ENCODE peak calls at places on chromosomes 7 and 10, in seven cellular contexts. H is hepatocyte, T is neuronal stem cell, P is heart right ventricle, S is fibroblast of pulmonary artery, N is upper lobe of left lung, V is A549. B is an unnamed sample.

GRCh38 chr7:123797673-123798526 is 47.1 kb upstream of the HYAL4 start:
- DNase-seq in H (peak), T (peak), P (no peak), S (peak), N (no peak), V (peak), B (no peak)

GRCh38 chr10:80163741-80164341 is 31.3 kb downstream of the PLAC9 start:
- DNase-seq in H (no peak), T (peak), P (no peak), S (peak), N (no peak), V (peak), B (no peak)

GRCh38 chr7:130369110-130369711 is 11.1 kb upstream of the CPA1 start:
- DNase-seq in H (peak), T (no peak), P (no peak), S (peak), N (no peak), V (peak), B (no peak)

GRCh38 chr10:128263891-128264688 is 137.9 kb upstream of the MKI67 start:
- DNase-seq in H (peak), T (peak), P (peak), S (peak), N (no peak), V (peak), B (no peak)

GRCh38 chr10:8078027-8078426 is 23.5 kb downstream of the GATA3 start:
- DNase-seq in H (no peak), T (no peak), P (no peak), S (no peak), N (no peak), V (no peak), B (no peak)

GRCh38 chr10:84698989-84699388 is 370.6 kb downstream of the CCSER2 start:
- DNase-seq in H (no peak), T (no peak), P (no peak), S (no peak), N (no peak), V (no peak), B (no peak)

GRCh38 chr10:80662429-80663211 is 124.9 kb downstream of the SH2D4B start:
- DNase-seq in H (peak), T (peak), P (peak), S (peak), N (peak), V (peak), B (peak)

GRCh38 chr7:89060234-89060633 is 264.7 kb upstream of the TEX47 start:
- DNase-seq in H (no peak), T (no peak), P (no peak), S (no peak), N (no peak), V (no peak), B (no peak)

GRCh38 chr10:14839305-14839695 is 1.2 kb downstream of the HSPA14 start:
- DNase-seq in H (peak), T (no peak), P (no peak), S (peak), N (no peak), V (peak), B (no peak)

GRCh38 chr7:123715198-123715597 is 33.6 kb downstream of the WASL start:
- DNase-seq in H (no peak), T (no peak), P (no peak), S (no peak), N (no peak), V (no peak), B (no peak)

GRCh38 chr10:11433657-11434056 is 177.8 kb downstream of the USP6NL start:
- DNase-seq in H (no peak), T (no peak), P (no peak), S (no peak), N (no peak), V (no peak), B (no peak)

DNA sequence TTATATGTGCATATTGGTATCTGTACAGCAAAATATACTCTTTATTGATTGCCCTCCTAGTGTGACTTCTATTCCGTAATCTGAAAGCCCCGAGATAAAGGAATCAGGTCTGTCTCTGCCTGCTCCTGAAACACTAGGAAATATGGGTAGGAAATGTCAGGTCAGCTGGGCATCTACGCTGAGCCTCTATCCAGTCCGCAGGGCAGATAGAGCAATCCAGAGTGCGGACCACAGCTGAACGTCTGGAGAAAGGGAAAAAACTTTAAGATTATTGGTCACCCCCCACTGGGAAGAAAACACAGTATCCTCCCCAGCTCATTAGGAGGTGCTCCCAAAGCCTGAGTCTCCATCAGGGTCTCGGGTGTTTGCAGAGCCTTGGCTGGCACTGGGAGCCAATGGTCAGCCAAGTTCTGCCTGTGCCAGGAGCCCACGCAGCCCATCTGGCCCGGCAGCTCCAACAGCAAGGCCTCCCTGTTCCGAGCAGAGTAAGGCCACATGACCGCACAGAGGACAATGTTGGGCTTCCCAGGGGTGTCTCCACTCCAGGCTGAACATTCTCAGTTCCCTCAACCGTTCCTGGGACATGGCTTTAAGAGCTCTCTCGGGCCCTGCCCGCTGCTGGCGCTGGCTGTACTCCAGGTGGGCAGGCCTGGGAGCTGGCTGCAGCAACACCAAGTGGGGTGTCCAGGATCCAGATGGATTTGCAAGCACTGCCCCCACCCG is 7.6 kb downstream of the CTBP2 start:
- DNase-seq in H (no peak), T (no peak), P (peak), S (no peak), N (peak), V (no peak), B (no peak)
- H3K4me3 ChIP-seq in H (peak), T (no peak), P (no peak), S (no peak), N (peak), V (no peak), B (peak)

GRCh38 chr10:16439294-16439693 is 2.5 kb downstream of the PTER start:
- DNase-seq in H (no peak), T (no peak), P (no peak), S (peak), N (no peak), V (no peak), B (no peak)

GRCh38 chr10:16436758-16437539 is at the start of gene PTER:
- DNase-seq in H (peak), T (peak), P (peak), S (peak), N (peak), V (peak), B (peak)

GRCh38 chr10:16440396-16441105 is 3.7 kb downstream of the PTER start:
- DNase-seq in H (peak), T (no peak), P (no peak), S (peak), N (no peak), V (no peak), B (no peak)

GRCh38 chr10:16437540-16437894 is 707 bp downstream of the PTER start:
- DNase-seq in H (no peak), T (no peak), P (no peak), S (no peak), N (no peak), V (no peak), B (no peak)

DNA sequence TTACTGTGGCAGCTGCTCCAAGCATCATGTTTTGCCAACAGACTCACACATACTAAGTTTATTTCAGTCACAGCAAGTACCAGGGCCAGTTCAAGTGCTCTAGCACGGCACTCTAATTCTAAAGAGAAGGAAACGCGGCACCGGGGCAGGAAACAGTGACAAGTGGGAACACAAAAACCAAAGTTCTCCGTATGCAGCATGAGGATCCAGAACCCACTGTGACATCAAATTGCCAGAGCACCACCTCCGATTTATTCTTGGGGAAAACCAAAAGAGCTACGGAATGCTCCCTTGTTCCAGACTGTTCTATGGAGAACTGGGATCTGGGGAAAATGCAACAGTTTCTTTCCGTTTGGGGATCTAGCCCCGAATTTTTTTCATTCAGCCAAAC is 448 bp upstream of the PTER start:
- DNase-seq in H (peak), T (no peak), P (peak), S (peak), N (no peak), V (no peak), B (no peak)
- H3K4me3 ChIP-seq in H (peak), T (peak), P (peak), S (peak), N (peak), V (peak), B (peak)

GRCh38 chr7:157278791-157279678 is 57.8 kb upstream of the DNAJB6 start:
- DNase-seq in H (no peak), T (no peak), P (peak), S (no peak), N (peak), V (no peak), B (no peak)
- H3K4me3 ChIP-seq in H (no peak), T (no peak), P (peak), S (peak), N (peak), V (no peak), B (peak)

GRCh38 chr10:18665815-18666558 is 6.8 kb downstream of the ARL5B start:
- DNase-seq in H (no peak), T (no peak), P (no peak), S (no peak), N (no peak), V (no peak), B (no peak)
- H3K4me3 ChIP-seq in H (no peak), T (no peak), P (no peak), S (no peak), N (no peak), V (no peak), B (no peak)

GRCh38 chr7:28165221-28165807 is 15.3 kb downstream of the JAZF1 start:
- DNase-seq in H (no peak), T (no peak), P (no peak), S (no peak), N (no peak), V (no peak), B (no peak)
- H3K4me3 ChIP-seq in H (no peak), T (no peak), P (no peak), S (no peak), N (no peak), V (no peak), B (no peak)

GRCh38 chr10:49304137-49304536 is 5.2 kb downstream of the C10orf71 start:
- DNase-seq in H (no peak), T (no peak), P (no peak), S (no peak), N (no peak), V (no peak), B (no peak)
- H3K4me3 ChIP-seq in H (no peak), T (no peak), P (no peak), S (no peak), N (no peak), V (no peak), B (no peak)

DNA sequence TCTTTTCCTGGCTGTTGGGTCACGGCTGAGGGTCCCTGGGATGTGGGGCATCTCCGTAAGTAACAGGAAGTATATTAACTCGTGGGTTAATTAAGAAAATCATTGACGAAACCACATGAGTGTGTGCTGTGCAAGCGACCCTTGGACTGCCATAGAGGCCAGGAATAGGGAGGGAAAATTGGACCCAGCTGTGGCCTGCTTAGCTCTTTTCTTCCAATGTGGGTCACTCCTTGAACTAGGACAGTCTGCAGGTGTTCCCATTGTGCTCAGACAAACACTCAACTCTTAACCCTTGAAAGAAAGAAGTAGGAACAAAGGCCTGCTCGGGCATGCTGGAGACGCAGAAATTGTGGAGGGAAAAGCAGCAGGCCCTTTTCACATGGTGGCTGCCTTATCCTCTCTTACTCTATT is 25.6 kb upstream of the PLEKHA1 start:
- DNase-seq in H (peak), T (peak), P (no peak), S (no peak), N (no peak), V (no peak), B (no peak)
- H3K4me3 ChIP-seq in H (no peak), T (no peak), P (no peak), S (no peak), N (no peak), V (no peak), B (no peak)

GRCh38 chr10:92124020-92124419 is 166.9 kb downstream of the CPEB3 start:
- DNase-seq in H (peak), T (no peak), P (no peak), S (peak), N (no peak), V (no peak), B (no peak)

GRCh38 chr10:92123031-92123450 is 167.8 kb downstream of the CPEB3 start:
- DNase-seq in H (peak), T (no peak), P (no peak), S (peak), N (no peak), V (no peak), B (no peak)

GRCh38 chr10:92119340-92119739 is 171.5 kb downstream of the CPEB3 start:
- DNase-seq in H (no peak), T (no peak), P (no peak), S (no peak), N (no peak), V (no peak), B (no peak)

GRCh38 chr10:92124524-92125168 is 166.2 kb downstream of the CPEB3 start:
- DNase-seq in H (peak), T (no peak), P (peak), S (peak), N (no peak), V (peak), B (no peak)

DNA sequence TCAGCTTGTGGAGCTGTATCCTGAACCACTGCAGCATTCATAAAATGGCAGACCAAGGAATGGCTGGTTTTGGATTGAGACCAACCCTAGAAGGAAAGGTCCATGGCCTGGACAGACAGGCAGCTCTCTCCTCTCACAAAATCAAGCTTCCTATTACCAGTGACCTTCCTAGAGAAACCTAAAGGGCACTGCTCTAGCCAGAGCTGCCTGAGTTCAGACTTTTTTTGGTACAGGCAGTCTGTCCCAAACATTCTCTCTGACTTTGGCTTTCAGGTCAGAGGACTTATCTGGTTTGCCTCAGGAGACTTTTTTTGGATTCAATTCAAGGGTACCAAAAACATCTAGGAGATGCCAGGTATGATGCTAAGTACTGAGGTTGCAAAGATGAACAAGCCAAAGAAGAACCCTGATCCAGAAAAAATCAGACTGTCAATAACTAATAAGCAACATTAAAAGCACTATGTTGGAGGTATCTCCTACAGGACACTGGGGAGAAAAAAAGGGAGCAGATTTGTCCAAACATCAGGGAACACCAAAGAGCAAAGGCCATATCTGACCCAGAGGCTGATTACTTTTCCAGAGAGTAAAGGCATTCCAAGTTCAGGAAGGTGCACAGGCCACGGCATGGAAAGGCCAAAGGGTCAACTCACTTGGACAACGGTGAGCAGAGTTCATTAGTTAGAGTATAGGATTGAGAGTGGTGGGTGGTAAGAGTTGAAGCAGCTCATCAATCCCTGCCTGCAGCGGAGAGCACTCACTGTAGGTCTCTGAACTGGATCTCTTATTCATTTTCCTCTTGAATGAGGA is 169.0 kb downstream of the CPEB3 start:
- DNase-seq in H (no peak), T (no peak), P (no peak), S (no peak), N (no peak), V (no peak), B (no peak)
- H3K4me3 ChIP-seq in H (no peak), T (no peak), P (no peak), S (no peak), N (no peak), V (no peak), B (no peak)

DNA sequence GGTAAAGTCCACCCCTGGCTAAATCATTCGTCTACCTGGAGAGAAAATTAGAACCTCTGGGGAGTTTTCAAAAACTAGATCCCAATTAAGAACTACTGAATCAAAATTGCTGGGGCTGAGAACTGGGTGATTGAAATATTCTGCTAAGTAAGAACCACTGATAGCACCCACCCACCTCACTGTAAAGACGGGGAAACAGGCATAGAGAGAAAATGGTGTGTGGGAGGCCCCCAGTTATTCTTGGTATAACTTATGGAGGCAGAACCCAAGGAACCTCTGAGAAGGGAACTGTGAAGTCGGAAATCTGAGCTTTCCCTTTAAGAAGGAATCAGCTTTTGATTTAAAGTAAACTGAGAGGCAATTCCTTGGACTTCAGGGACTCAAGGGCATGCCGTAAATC is 53.1 kb downstream of the PRKAG2 start:
- DNase-seq in H (no peak), T (no peak), P (no peak), S (no peak), N (no peak), V (no peak), B (no peak)
- H3K4me3 ChIP-seq in H (no peak), T (no peak), P (no peak), S (peak), N (no peak), V (no peak), B (no peak)

DNA sequence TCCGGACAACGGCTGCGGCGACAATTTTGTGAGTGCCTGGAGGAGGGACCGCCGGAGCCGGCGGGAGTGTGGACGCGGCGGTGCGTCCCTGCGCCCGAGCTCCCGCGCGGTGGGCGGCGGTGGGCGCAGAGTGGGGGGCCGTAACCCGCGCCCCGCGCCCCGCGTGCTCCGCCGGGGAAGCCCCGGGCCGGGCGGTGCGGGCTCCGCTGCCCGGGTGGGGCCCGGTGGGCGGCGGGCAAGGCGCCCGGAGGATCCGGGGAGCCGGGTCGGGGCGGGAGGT is 425 bp downstream of the MTURN start:
- DNase-seq in H (no peak), T (no peak), P (no peak), S (no peak), N (no peak), V (no peak), B (no peak)
- H3K4me3 ChIP-seq in H (peak), T (peak), P (peak), S (peak), N (peak), V (peak), B (peak)